ENCODE peak calls at places on chromosome 13, in ten cellular contexts. X is HuH-7.5; G is stimulated activated naive CD4-positive, alpha-beta T cell; P is T-helper 17 cell; J is activated CD4-positive, CD25-positive, alpha-beta regulatory T cell; F is stimulated activated CD4-positive, alpha-beta T cell treated with anti-CD3 and anti-CD28 coated beads, TNF-alpha, amount 100 ng/mL, for 1 hour; N is activated CD4-positive, alpha-beta memory T cell treated with anti-CD3 and anti-CD28 coated beads for 36 hours; M is activated T-helper 1 cell treated with anti-CD3 and anti-CD28 coated beads, Interleukin-2, amount 50 U/mL, for 16 hours; L is HFFc6; Y is fibroblast of the conjunctiva. U is an unnamed sample.

GRCh38 chr13:80508031-80508430 is 167.1 kb upstream of the SPRY2 start:
- DNase-seq in G (no peak), X (no peak), M (no peak), P (no peak), L (no peak), Y (no peak), F (no peak), N (no peak), J (no peak), U (no peak)

GRCh38 chr13:88707652-88708051 is 1036.5 kb downstream of the SLITRK5 start:
- DNase-seq in X (no peak), P (no peak), J (no peak), G (no peak), L (no peak), N (no peak), F (no peak), Y (no peak), M (no peak), U (no peak)

GRCh38 chr13:27625839-27626238 is 4.1 kb downstream of the POLR1D start:
- DNase-seq in Y (no peak), M (no peak), J (no peak), F (no peak), G (no peak), P (no peak), X (no peak), N (no peak), L (no peak), U (no peak)

GRCh38 chr13:44906230-44906629 is 83.0 kb downstream of the NUFIP1 start:
- DNase-seq in Y (no peak), P (no peak), G (no peak), X (no peak), N (no peak), J (no peak), F (no peak), L (no peak), M (no peak), U (no peak)

GRCh38 chr13:30412351-30412750 is 9.9 kb upstream of the UBE2L5 start:
- DNase-seq in P (no peak), X (no peak), N (no peak), G (no peak), L (no peak), M (no peak), F (no peak), J (no peak), Y (no peak), U (no peak)

GRCh38 chr13:95533545-95534135 is 18.9 kb upstream of the CLDN10 start:
- DNase-seq in P (no peak), M (no peak), X (no peak), N (no peak), F (no peak), J (no peak), G (no peak), L (no peak), Y (no peak), U (no peak)

GRCh38 chr13:41533676-41534075 is 76.3 kb downstream of the RGCC start:
- DNase-seq in J (no peak), P (no peak), N (no peak), Y (no peak), M (no peak), G (no peak), L (no peak), F (no peak), X (no peak), U (no peak)

GRCh38 chr13:39688699-39689405 is 33.4 kb downstream of the COG6 start:
- DNase-seq in Y (no peak), N (no peak), P (no peak), F (no peak), J (no peak), G (no peak), M (no peak), X (no peak), L (peak), U (no peak)

GRCh38 chr13:40813662-40814454 is 24.4 kb downstream of the SLC25A15 start:
- DNase-seq in M (no peak), X (no peak), F (no peak), G (no peak), Y (no peak), N (no peak), J (no peak), L (peak), P (no peak), U (peak)

GRCh38 chr13:21011378-21011777 is 50.0 kb downstream of the LATS2 start:
- DNase-seq in M (no peak), G (no peak), F (no peak), J (no peak), P (no peak), Y (no peak), X (no peak), L (no peak), N (no peak), U (no peak)

GRCh38 chr13:20137875-20138274 is 23.0 kb downstream of the GJA3 start:
- DNase-seq in P (no peak), G (no peak), F (no peak), N (no peak), M (no peak), X (no peak), J (no peak), L (no peak), Y (no peak), U (no peak)

GRCh38 chr13:43316997-43317396 is 293.6 kb downstream of the DNAJC15 start:
- DNase-seq in P (no peak), M (no peak), X (no peak), N (no peak), Y (peak), F (no peak), G (no peak), L (no peak), J (no peak), U (no peak)

GRCh38 chr13:89407357-89407756 is 1736.2 kb downstream of the SLITRK5 start:
- DNase-seq in N (no peak), Y (no peak), F (no peak), X (no peak), L (no peak), P (no peak), M (no peak), J (no peak), G (no peak), U (no peak)

GRCh38 chr13:98133949-98134348 is 8.9 kb upstream of the FARP1 start:
- DNase-seq in P (no peak), M (no peak), N (no peak), L (no peak), F (no peak), X (no peak), Y (no peak), G (no peak), J (no peak), U (no peak)

GRCh38 chr13:91346848-91347211 is 657 bp upstream of the MIR17HG start:
- DNase-seq in Y (no peak), X (peak), N (peak), M (no peak), F (no peak), P (peak), G (peak), L (no peak), J (no peak), U (no peak)

GRCh38 chr13:112849500-112849899 is 119.5 kb upstream of the MCF2L start:
- DNase-seq in M (no peak), G (no peak), N (no peak), F (no peak), L (no peak), J (no peak), P (no peak), X (no peak), Y (no peak), U (no peak)

GRCh38 chr13:52011690-52012511 is at the start of gene ALG11:
- DNase-seq in M (peak), F (peak), G (peak), Y (peak), X (peak), L (peak), N (peak), J (peak), P (peak), U (peak)

GRCh38 chr13:40401911-40402776 is 264.3 kb downstream of the FOXO1 start:
- DNase-seq in X (peak), N (peak), L (peak), G (no peak), M (no peak), P (no peak), Y (peak), J (no peak), F (no peak), U (peak)

GRCh38 chr13:47680752-47681151 is 320.3 kb downstream of the SUCLA2 start:
- DNase-seq in L (peak), N (no peak), X (no peak), Y (no peak), G (no peak), F (no peak), P (no peak), J (no peak), M (no peak), U (peak)

GRCh38 chr13:45370922-45371406 is 30.0 kb upstream of the TPT1 start:
- DNase-seq in G (peak), L (peak), F (peak), X (peak), Y (peak), M (peak), P (peak), J (peak), N (peak), U (peak)

GRCh38 chr13:110485604-110486003 is 75.9 kb downstream of the RAB20 start:
- DNase-seq in X (no peak), P (no peak), N (no peak), Y (no peak), F (no peak), M (no peak), J (no peak), G (no peak), L (no peak), U (no peak)